ENCODE peak calls at places on chromosomes 13 and 19, in seven cellular contexts. H is activated naive CD4-positive, alpha-beta T cell treated with anti-CD3 and anti-CD28 coated beads, Interleukin-2, amount 10 ng/mL, durations not matched to agents 7 days and 5 days; J is T-helper 2 cell; X is left lung; T is NCI-H1417; Y is IMR-90; U is amniotic stem cell. I is an unnamed sample.

GRCh38 chr13:77687799-77688198 is 9.7 kb upstream of the SLAIN1 start:
- DNase-seq in U (no peak), J (no peak), T (no peak), H (no peak), X (no peak), Y (no peak), I (no peak)

GRCh38 chr13:50428183-50428877 is 413.1 kb downstream of the KCNRG start:
- DNase-seq in X (no peak), J (no peak), U (no peak), T (peak; percentile 18), H (no peak), Y (no peak), I (no peak)

GRCh38 chr13:89165685-89166084 is 1494.5 kb downstream of the SLITRK5 start:
- DNase-seq in X (no peak), H (no peak), U (no peak), Y (no peak), J (no peak), T (no peak), I (no peak)

GRCh38 chr19:19121371-19121770 is 16.9 kb downstream of the TMEM161A start:
- DNase-seq in Y (no peak), T (no peak), U (no peak), H (no peak), J (no peak), X (no peak), I (no peak)

GRCh38 chr19:46218160-46218559 is 11.4 kb upstream of the IGFL1 start:
- DNase-seq in H (peak; percentile 73), Y (peak; percentile 6), T (no peak), J (no peak), U (no peak), X (no peak), I (no peak)

GRCh38 chr13:36131931-36132297 is 732 bp upstream of the DCLK1 start:
- DNase-seq in J (no peak), U (no peak), H (no peak), X (peak; percentile 81), Y (no peak), T (no peak), I (no peak)

GRCh38 chr13:107642841-107643240 is 572.5 kb downstream of the LIG4 start:
- DNase-seq in X (no peak), J (no peak), T (no peak), Y (peak; percentile 55), U (no peak), H (no peak), I (no peak)

GRCh38 chr13:34346626-34347025 is 528.7 kb downstream of the RFC3 start:
- DNase-seq in J (no peak), T (no peak), U (no peak), X (no peak), Y (no peak), H (no peak), I (no peak)

GRCh38 chr13:40190656-40191100 is 475.8 kb downstream of the FOXO1 start:
- DNase-seq in U (no peak), X (no peak), J (peak; percentile 34), H (peak; percentile 88), Y (peak; percentile 12), T (no peak), I (no peak)

GRCh38 chr19:3612901-3613741 is 6.4 kb upstream of the TBXA2R start:
- DNase-seq in Y (no peak), U (no peak), H (no peak), J (no peak), X (no peak), T (no peak), I (no peak)

GRCh38 chr13:37984357-37984756 is 114.8 kb upstream of the TRPC4 start:
- DNase-seq in T (no peak), H (no peak), X (no peak), J (no peak), Y (no peak), U (no peak), I (no peak)

GRCh38 chr13:45339867-45340266 is 1.1 kb downstream of the TPT1 start:
- DNase-seq in Y (no peak), J (peak; percentile 10), X (no peak), H (peak; percentile 57), U (no peak), T (peak; percentile 51), I (no peak)

GRCh38 chr13:30398601-30399072 is 23.7 kb upstream of the UBE2L5 start:
- DNase-seq in T (no peak), H (no peak), J (no peak), X (no peak), U (no peak), Y (peak; percentile 21), I (no peak)

GRCh38 chr13:29875646-29876045 is 25.2 kb upstream of the UBL3 start:
- DNase-seq in X (no peak), Y (no peak), H (no peak), U (no peak), T (no peak), J (no peak), I (no peak)

GRCh38 chr19:13986348-13986904 is 19.7 kb downstream of the RFX1 start:
- DNase-seq in U (no peak), T (peak; percentile 95), Y (peak; percentile 72), H (peak; percentile 99), J (peak; percentile 97), X (peak; percentile 93), I (peak; percentile 19)

GRCh38 chr19:46021531-46022041 is 1.3 kb downstream of the PGLYRP1 start:
- DNase-seq in H (no peak), U (no peak), J (no peak), X (peak; percentile 35), Y (no peak), T (no peak), I (no peak)

GRCh38 chr19:29645911-29646310 is 19.4 kb upstream of the PLEKHF1 start:
- DNase-seq in Y (peak; percentile 34), U (no peak), X (no peak), J (no peak), H (peak; percentile 29), T (no peak), I (no peak)

GRCh38 chr13:20993211-20993610 is 68.2 kb downstream of the LATS2 start:
- DNase-seq in X (no peak), H (no peak), Y (no peak), J (no peak), U (no peak), T (no peak), I (no peak)

GRCh38 chr19:6127716-6128335 is 7.6 kb upstream of the ACSBG2 start:
- DNase-seq in T (no peak), H (no peak), U (no peak), Y (peak; percentile 43), J (no peak), X (no peak), I (no peak)

GRCh38 chr13:29935309-29935981 is 85.0 kb upstream of the UBL3 start:
- DNase-seq in H (peak; percentile 91), T (peak; percentile 85), U (no peak), J (peak; percentile 53), X (peak; percentile 46), Y (no peak), I (no peak)

GRCh38 chr19:632228-633067 is 889 bp downstream of the POLRMT start:
- DNase-seq in X (no peak), U (no peak), Y (peak; percentile 36), T (no peak), J (peak; percentile 32), H (peak; percentile 63), I (no peak)

GRCh38 chr13:114048463-114048862 is 74.6 kb upstream of the C13orf46 start:
- DNase-seq in J (no peak), U (no peak), T (no peak), Y (no peak), H (no peak), X (no peak), I (no peak)

GRCh38 chr13:50891206-50891605 is 18.4 kb upstream of the RNASEH2B start:
- DNase-seq in J (no peak), U (no peak), Y (no peak), T (no peak), X (no peak), H (no peak), I (no peak)

GRCh38 chr13:73158851-73159250 is 100.0 kb downstream of the KLF5 start:
- DNase-seq in H (no peak), Y (peak; percentile 75), X (no peak), J (no peak), U (no peak), T (no peak), I (no peak)

GRCh38 chr19:38693380-38694223 is 46.2 kb downstream of the ACTN4 start:
- DNase-seq in X (no peak), J (no peak), H (peak; percentile 47), U (no peak), T (no peak), Y (peak; percentile 63), I (no peak)